ENCODE peak calls at places on chromosomes 2 and 18, in nine cellular contexts. X is GF-D8; P is neuronal stem cell; K is stimulated activated CD8-positive, alpha-beta memory T cell treated with anti-CD3 and anti-CD28 coated beads, Interleukin-2, amount 100 ng/mL, for 1 hour; T is stimulated activated naive B cell treated with anti-CD40 and anti-IgM and Interleukin-4, amounts not matched to agents 10 μg/mL and 1 μg/mL and 100 μg/mL, for 72 hours; J is effector memory CD8-positive, alpha-beta T cell; M is ACHN; V is IMR-90; C is activated CD4-positive, alpha-beta T cell treated with anti-CD3 and anti-CD28 coated beads, Interleukin-2, amount 10 ng/mL, durations not matched to agents 24 days and 14 days. A is an unnamed sample.

GRCh38 chr18:74342416-74343043 is 26.9 kb downstream of the C18orf63 start:
- DNase-seq in X (peak), P (peak), K (no peak), T (no peak), J (peak), M (peak), V (peak), C (peak), A (no peak)

GRCh38 chr2:121002597-121002996 is 266.9 kb downstream of the GLI2 start:
- DNase-seq in X (no peak), P (no peak), K (no peak), T (no peak), J (no peak), M (no peak), V (no peak), C (no peak), A (no peak)

GRCh38 chr2:149648282-149649030 is 60.9 kb upstream of the MMADHC start:
- DNase-seq in X (no peak), P (no peak), K (no peak), T (no peak), J (no peak), M (peak), V (peak), C (no peak), A (no peak)

GRCh38 chr18:35376393-35376741 is 770 bp downstream of the ZNF396 start:
- DNase-seq in X (no peak), P (no peak), K (no peak), T (peak), J (no peak), M (no peak), V (no peak), C (peak), A (no peak)

GRCh38 chr2:207328944-207329386 is 163.2 kb upstream of the KLF7 start:
- DNase-seq in X (no peak), P (no peak), K (no peak), T (peak), J (no peak), M (no peak), V (no peak), C (no peak), A (peak)

GRCh38 chr2:172088245-172089004 is 3.1 kb downstream of the DLX1 start:
- DNase-seq in X (no peak), P (peak), K (no peak), T (no peak), J (no peak), M (no peak), V (no peak), C (peak), A (no peak)

GRCh38 chr2:1527153-1527992 is 114.1 kb downstream of the TPO start:
- DNase-seq in X (no peak), P (no peak), K (no peak), T (no peak), J (no peak), M (no peak), V (no peak), C (no peak), A (no peak)

GRCh38 chr2:27724905-27725693 is 46.4 kb upstream of the MRPL33 start:
- DNase-seq in X (no peak), P (no peak), K (no peak), T (no peak), J (no peak), M (peak), V (peak), C (no peak), A (no peak)

GRCh38 chr2:106193491-106193976 is 567 bp downstream of the UXS1 start:
- DNase-seq in X (no peak), P (peak), K (no peak), T (peak), J (no peak), M (no peak), V (no peak), C (peak), A (no peak)

GRCh38 chr2:98757904-98758421 is 27.0 kb upstream of the MGAT4A start:
- DNase-seq in X (peak), P (no peak), K (no peak), T (peak), J (peak), M (peak), V (peak), C (peak), A (peak)

GRCh38 chr2:215503381-215503780 is 67.5 kb upstream of the FN1 start:
- DNase-seq in X (no peak), P (no peak), K (no peak), T (no peak), J (no peak), M (no peak), V (no peak), C (no peak), A (no peak)

GRCh38 chr2:206936456-206937222 is 2.7 kb upstream of the CPO start:
- DNase-seq in X (no peak), P (no peak), K (no peak), T (no peak), J (no peak), M (no peak), V (no peak), C (no peak), A (no peak)

GRCh38 chr2:203532957-203533695 is 2.0 kb downstream of the RAPH1 start:
- DNase-seq in X (no peak), P (peak), K (no peak), T (no peak), J (no peak), M (peak), V (peak), C (no peak), A (no peak)

GRCh38 chr2:20540587-20541304 is 93.9 kb downstream of the RHOB start:
- DNase-seq in X (no peak), P (no peak), K (no peak), T (no peak), J (no peak), M (no peak), V (no peak), C (no peak), A (no peak)

GRCh38 chr2:80303006-80303741 is 1.4 kb downstream of the LRRTM1 start:
- DNase-seq in X (no peak), P (no peak), K (no peak), T (no peak), J (no peak), M (no peak), V (no peak), C (no peak), A (no peak)

GRCh38 chr2:1227289-1227900 is 185.9 kb upstream of the TPO start:
- DNase-seq in X (no peak), P (no peak), K (no peak), T (no peak), J (no peak), M (no peak), V (no peak), C (no peak), A (no peak)

GRCh38 chr2:64017811-64018714 is 1.2 kb downstream of the VPS54 start:
- DNase-seq in X (peak), P (no peak), K (no peak), T (no peak), J (no peak), M (peak), V (peak), C (peak), A (no peak)

GRCh38 chr2:111164078-111164477 is 43.4 kb downstream of the BCL2L11 start:
- DNase-seq in X (no peak), P (no peak), K (no peak), T (no peak), J (no peak), M (no peak), V (no peak), C (no peak), A (no peak)

GRCh38 chr18:74745658-74746403 is 148.2 kb downstream of the ZNF407 start:
- DNase-seq in X (no peak), P (no peak), K (no peak), T (no peak), J (no peak), M (peak), V (peak), C (no peak), A (no peak)

GRCh38 chr2:240913810-240914644 is 7.9 kb downstream of the CROCC2 start:
- DNase-seq in X (no peak), P (peak), K (peak), T (peak), J (peak), M (peak), V (peak), C (peak), A (no peak)

GRCh38 chr18:64082054-64082453 is 66.8 kb downstream of the LINC00305 start:
- DNase-seq in X (no peak), P (no peak), K (no peak), T (no peak), J (no peak), M (no peak), V (no peak), C (no peak), A (no peak)

GRCh38 chr18:59249186-59249774 is 24.0 kb downstream of the RAX start:
- DNase-seq in X (no peak), P (no peak), K (no peak), T (no peak), J (no peak), M (peak), V (peak), C (peak), A (peak)

GRCh38 chr18:22194151-22194598 is 24.8 kb downstream of the GATA6 start:
- DNase-seq in X (no peak), P (no peak), K (no peak), T (no peak), J (no peak), M (no peak), V (no peak), C (no peak), A (no peak)

GRCh38 chr2:740446-741293 is 63.5 kb upstream of the TMEM18 start:
- DNase-seq in X (peak), P (peak), K (peak), T (no peak), J (no peak), M (peak), V (peak), C (no peak), A (no peak)

GRCh38 chr2:120343433-120344105 is 2.4 kb upstream of the INHBB start:
- DNase-seq in X (no peak), P (peak), K (peak), T (peak), J (peak), M (peak), V (peak), C (peak), A (no peak)

GRCh38 chr2:134668821-134669220 is 50.0 kb downstream of the TMEM163 start:
- DNase-seq in X (no peak), P (no peak), K (peak), T (no peak), J (peak), M (peak), V (no peak), C (peak), A (no peak)

GRCh38 chr2:24919100-24919976 is 699 bp downstream of the ADCY3 start:
- DNase-seq in X (no peak), P (peak), K (peak), T (no peak), J (peak), M (peak), V (peak), C (peak), A (peak)

GRCh38 chr2:78546843-78547242 is 478.7 kb upstream of the REG3G start:
- DNase-seq in X (no peak), P (no peak), K (no peak), T (no peak), J (no peak), M (no peak), V (no peak), C (no peak), A (no peak)

GRCh38 chr2:186862869-186863709 is 14.1 kb upstream of the ZSWIM2 start:
- DNase-seq in X (no peak), P (peak), K (no peak), T (no peak), J (no peak), M (peak), V (peak), C (no peak), A (no peak)

GRCh38 chr2:217899231-217900009 is 103.4 kb downstream of the TNS1 start:
- DNase-seq in X (no peak), P (peak), K (no peak), T (no peak), J (no peak), M (peak), V (peak), C (no peak), A (no peak)

GRCh38 chr2:10554961-10555809 is 107.1 kb upstream of the ODC1 start:
- DNase-seq in X (no peak), P (no peak), K (no peak), T (no peak), J (no peak), M (no peak), V (no peak), C (no peak), A (no peak)

GRCh38 chr2:67572721-67573485 is 175.8 kb downstream of the ETAA1 start:
- DNase-seq in X (no peak), P (no peak), K (no peak), T (no peak), J (no peak), M (no peak), V (peak), C (no peak), A (no peak)

GRCh38 chr2:205712983-205713531 is 30.8 kb downstream of the NRP2 start:
- DNase-seq in X (no peak), P (no peak), K (no peak), T (no peak), J (no peak), M (no peak), V (peak), C (no peak), A (no peak)

GRCh38 chr18:48554610-48555400 is 16.0 kb downstream of the CTIF start:
- DNase-seq in X (no peak), P (no peak), K (no peak), T (no peak), J (no peak), M (no peak), V (no peak), C (no peak), A (no peak)

GRCh38 chr18:48472610-48473009 is 63.4 kb upstream of the ZBTB7C start:
- DNase-seq in X (no peak), P (no peak), K (no peak), T (no peak), J (no peak), M (no peak), V (no peak), C (no peak), A (no peak)

GRCh38 chr2:231387904-231388724 is 7.4 kb upstream of the B3GNT7 start:
- DNase-seq in X (no peak), P (no peak), K (no peak), T (no peak), J (no peak), M (peak), V (peak), C (no peak), A (no peak)